ENCODE peak calls at places on chromosomes 5 and 9, in nine cellular contexts. A is CD8-positive, alpha-beta T cell; P is Peyer's patch; Q is H1; C is ovary; G is tibial artery; O is right lobe of liver; R is psoas muscle; B is PC-9. E is an unnamed sample. For H3K36me3 and H3K4me1, the result is how much of the 10 kb centered on the place peaks cover.

GRCh38 chr5:37495210-37495609 is 116.1 kb downstream of the WDR70 start:
- DNase-seq in A (no peak), P (no peak), Q (no peak), C (no peak), G (no peak), O (no peak), R (no peak), B (no peak), E (no peak)

GRCh38 chr9:85040806-85041575 is 371.5 kb downstream of the NTRK2 start:
- DNase-seq in A (no peak), P (no peak), Q (no peak), C (no peak), G (no peak), O (no peak), R (no peak), B (no peak), E (no peak)

GRCh38 chr5:175517824-175518450 is 39.6 kb downstream of the SFXN1 start:
- DNase-seq in A (no peak), P (no peak), Q (no peak), C (no peak), G (no peak), O (no peak), R (no peak), B (no peak), E (no peak)

GRCh38 chr9:127897194-127897692 is 2.2 kb downstream of the ST6GALNAC6 start:
- DNase-seq in A (no peak), P (peak), Q (no peak), C (peak), G (peak), O (peak), R (peak), B (no peak), E (peak)

GRCh38 chr5:55160493-55161209 is 680 bp downstream of the GPX8 start:
- DNase-seq in A (no peak), P (no peak), Q (no peak), C (peak), G (peak), O (no peak), R (peak), B (peak), E (peak)

GRCh38 chr9:34896112-34896511 is 62.0 kb upstream of the PHF24 start:
- DNase-seq in A (no peak), P (no peak), Q (no peak), C (no peak), G (no peak), O (no peak), R (no peak), B (no peak), E (no peak)

GRCh38 chr5:148858106-148858505 is 31.7 kb downstream of the ADRB2 start:
- DNase-seq in A (no peak), P (no peak), Q (no peak), C (no peak), G (no peak), O (no peak), R (no peak), B (no peak), E (no peak)

GRCh38 chr5:170216262-170216864 is 16.4 kb upstream of the C5orf58 start:
- DNase-seq in A (no peak), P (no peak), Q (no peak), C (no peak), G (no peak), O (no peak), R (no peak), B (peak), E (no peak)

GRCh38 chr5:153552886-153553285 is 62.4 kb downstream of the GRIA1 start:
- DNase-seq in A (no peak), P (no peak), Q (no peak), C (no peak), G (no peak), O (no peak), R (no peak), B (no peak), E (no peak)

GRCh38 chr5:71482132-71482531 is 26.7 kb downstream of the BDP1 start:
- DNase-seq in A (no peak), P (no peak), Q (no peak), C (peak), G (no peak), O (no peak), R (no peak), B (peak), E (no peak)

GRCh38 chr5:42397267-42397666 is 26.0 kb upstream of the GHR start:
- DNase-seq in A (no peak), P (no peak), Q (no peak), C (no peak), G (no peak), O (no peak), R (peak), B (no peak), E (no peak)

GRCh38 chr9:112786834-112787520 is 36.4 kb downstream of the SNX30 start:
- DNase-seq in A (no peak), P (no peak), Q (no peak), C (no peak), G (no peak), O (no peak), R (no peak), B (no peak), E (no peak)

GRCh38 chr9:79578891-79579290 is 7.1 kb downstream of the TLE4 start:
- DNase-seq in A (no peak), P (no peak), Q (no peak), C (no peak), G (no peak), O (no peak), R (no peak), B (no peak), E (no peak)

GRCh38 chr5:122170630-122171029 is 41.3 kb downstream of the ZNF474 start:
- DNase-seq in A (no peak), P (no peak), Q (no peak), C (no peak), G (no peak), O (no peak), R (no peak), B (no peak), E (no peak)

GRCh38 chr5:81856948-81857928 is 106.3 kb upstream of the SSBP2 start:
- DNase-seq in A (no peak), P (no peak), Q (no peak), C (peak), G (peak), O (peak), R (peak), B (no peak), E (peak)

GRCh38 chr9:36213387-36213786 is 22.7 kb downstream of the CLTA start:
- DNase-seq in A (no peak), P (no peak), Q (no peak), C (no peak), G (no peak), O (no peak), R (no peak), B (no peak), E (no peak)

GRCh38 chr9:135334953-135335460 is 144.6 kb upstream of the PPP1R26 start:
- DNase-seq in A (no peak), P (no peak), Q (no peak), C (no peak), G (peak), O (no peak), R (peak), B (no peak), E (no peak)

GRCh38 chr9:135962696-135963307 is 1.6 kb upstream of the UBAC1 start:
- DNase-seq in A (no peak), P (no peak), Q (no peak), C (no peak), G (no peak), O (no peak), R (no peak), B (no peak), E (no peak)

GRCh38 chr9:77175152-77175551 is 2.2 kb upstream of the VPS13A start:
- DNase-seq in A (no peak), P (no peak), Q (no peak), C (no peak), G (no peak), O (no peak), R (no peak), B (no peak), E (no peak)

GRCh38 chr9:77176106-77176505 is 1.2 kb upstream of the VPS13A start:
- DNase-seq in A (no peak), P (no peak), Q (no peak), C (no peak), G (no peak), O (no peak), R (no peak), B (no peak), E (no peak)

GRCh38 chr9:77176686-77177142 is 620 bp upstream of the VPS13A start:
- DNase-seq in A (no peak), P (no peak), Q (no peak), C (no peak), G (no peak), O (no peak), R (no peak), B (no peak), E (no peak)

GRCh38 chr9:77166193-77166592 is 11.1 kb upstream of the VPS13A start:
- DNase-seq in A (no peak), P (no peak), Q (no peak), C (no peak), G (no peak), O (no peak), R (no peak), B (no peak), E (no peak)

GRCh38 chr9:77170991-77171699 is 6.2 kb upstream of the VPS13A start:
- DNase-seq in A (no peak), P (no peak), Q (no peak), C (no peak), G (no peak), O (no peak), R (peak), B (no peak), E (no peak)
- H3K36me3 ChIP-seq in A (under half), P (under half), Q (under half), C (under half), G (under half), O (under half), R (under half), B (under half), E (under half)

DNA sequence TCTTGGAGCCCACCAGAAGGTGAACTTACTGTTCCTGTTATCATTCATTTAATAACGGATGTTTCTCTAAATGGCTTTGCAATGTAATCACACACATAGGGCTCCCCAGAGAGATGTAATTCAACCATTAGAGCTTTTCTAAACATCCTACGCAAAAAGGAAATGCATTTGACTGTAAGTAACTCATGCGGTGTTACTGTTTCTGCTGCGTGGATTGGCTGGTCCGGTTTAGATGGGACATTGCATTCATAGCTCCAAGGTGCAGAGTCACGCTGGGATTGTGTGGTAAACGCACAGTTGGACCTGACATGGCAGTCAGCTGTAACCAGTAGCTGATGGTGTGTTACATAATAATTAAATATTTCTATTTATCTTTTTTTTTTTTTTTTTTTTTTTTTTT is 185.5 kb upstream of the OTULINL start:
- DNase-seq in A (no peak), P (no peak), Q (no peak), C (no peak), G (no peak), O (no peak), R (no peak), B (no peak), E (no peak)
- H3K4me1 ChIP-seq in A (under half), P (under half), Q (under half), C (under half), G (under half), O (under half), R (under half), B (under half), E (under half)

DNA sequence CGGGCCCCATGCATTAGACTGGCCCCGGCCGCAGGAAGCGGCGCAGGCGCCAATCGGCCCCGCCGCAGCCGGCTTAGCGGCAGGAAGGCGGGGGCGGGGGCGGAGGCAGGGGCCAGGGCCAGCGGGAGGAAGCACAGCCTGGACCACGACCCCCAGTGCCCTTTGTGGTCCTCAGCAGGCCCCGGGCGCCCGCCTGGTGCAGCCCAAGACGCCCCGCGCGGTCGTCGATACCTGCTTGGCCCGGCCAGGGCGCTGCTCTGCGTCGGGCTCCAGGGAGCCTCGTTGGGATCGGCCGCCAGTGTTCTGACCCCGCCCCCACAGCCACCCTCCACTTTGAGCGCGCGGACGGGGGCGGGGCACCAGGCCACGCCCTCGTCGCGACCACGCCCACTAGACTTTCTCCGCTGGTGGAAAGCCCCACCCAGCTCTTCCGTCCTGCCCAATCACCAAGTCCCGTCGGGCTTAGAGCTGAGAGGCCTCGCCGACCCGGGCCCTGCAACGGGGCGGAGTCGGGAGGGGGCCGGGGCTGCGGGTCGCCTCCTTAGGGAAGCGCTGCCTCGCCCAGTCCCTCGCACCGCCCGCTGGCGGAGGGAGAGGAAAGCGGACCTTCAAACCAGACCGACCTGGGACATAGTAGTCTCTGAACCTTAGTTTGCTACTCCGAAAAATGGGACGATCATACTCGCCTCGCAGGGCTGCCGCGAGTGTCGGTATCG is at the start of gene PDLIM7:
- DNase-seq in A (peak), P (peak), Q (peak), C (peak), G (peak), O (peak), R (peak), B (peak), E (peak)
- TF ChIP-seq CTCF in A (no peak), P (peak), Q (peak), C (no peak), G (no peak), O (peak), R (no peak), B (no peak), E (peak)

GRCh38 chr5:168114444-168115017 is 176.9 kb upstream of the WWC1 start:
- DNase-seq in A (no peak), P (no peak), Q (peak), C (no peak), G (no peak), O (peak), R (no peak), B (peak), E (no peak)
- H3K36me3 ChIP-seq in A (under half), P (under half), Q (under half), C (under half), G (under half), O (under half), R (under half), B (under half), E (under half)

DNA sequence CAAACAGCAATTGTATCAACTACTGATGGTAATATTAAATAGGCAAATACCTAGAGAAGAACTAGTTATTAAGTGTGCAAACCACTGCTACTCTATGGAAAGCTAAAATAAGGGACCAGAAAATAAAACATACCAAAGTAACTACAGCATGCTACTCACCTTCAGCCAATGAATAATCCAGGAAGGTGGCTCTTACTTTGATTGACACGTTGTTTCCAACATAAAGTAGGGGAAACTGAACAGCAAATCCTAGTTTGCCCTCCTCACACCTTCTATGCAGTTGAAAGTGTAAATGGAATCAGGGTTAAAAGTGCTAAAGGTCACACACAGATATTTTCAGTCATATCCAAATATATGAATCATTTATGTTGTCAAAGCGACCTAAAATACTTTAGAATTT is 5.1 kb upstream of the FST start:
- DNase-seq in A (no peak), P (no peak), Q (no peak), C (no peak), G (no peak), O (no peak), R (no peak), B (no peak), E (no peak)
- H3K4me1 ChIP-seq in A (under half), P (under half), Q (under half), C (under half), G (under half), O (under half), R (under half), B (under half), E (under half)

DNA sequence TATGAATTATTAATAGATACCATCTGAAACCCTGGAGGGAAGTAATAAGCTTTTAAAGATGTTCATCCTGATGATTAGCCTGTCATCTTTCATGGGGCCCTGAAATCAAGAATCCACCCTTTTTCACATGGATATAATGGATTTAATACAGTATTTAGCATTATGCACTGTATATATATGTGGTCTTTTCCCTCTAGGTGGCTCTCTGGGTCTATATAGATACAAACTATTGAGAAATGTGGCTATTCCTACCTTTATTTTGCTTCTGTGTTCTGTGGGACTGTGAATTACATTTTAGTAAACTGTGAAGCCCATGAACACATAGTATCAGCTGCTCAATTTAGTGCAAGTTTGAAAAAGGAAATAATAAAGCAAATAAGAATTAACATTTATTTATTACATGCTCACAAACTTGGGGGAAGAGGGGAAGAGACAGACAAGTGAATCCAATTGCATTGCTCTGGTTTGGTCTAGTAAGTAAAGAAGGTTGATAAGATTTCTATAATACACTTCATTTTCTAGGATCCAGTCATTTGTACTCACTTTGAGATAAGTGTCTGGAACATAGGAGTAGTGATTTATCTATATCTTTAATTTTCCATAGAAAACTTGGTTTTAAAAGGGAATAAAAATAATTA is 112.2 kb downstream of the SCAMP1 start:
- DNase-seq in A (no peak), P (no peak), Q (no peak), C (no peak), G (no peak), O (no peak), R (no peak), B (no peak), E (no peak)
- TF ChIP-seq CTCF in A (no peak), P (peak), Q (no peak), C (no peak), G (no peak), O (no peak), R (peak), B (peak), E (no peak)

GRCh38 chr9:124353811-124354274 is 61.4 kb downstream of the PSMB7 start:
- DNase-seq in A (no peak), P (no peak), Q (no peak), C (no peak), G (no peak), O (no peak), R (no peak), B (no peak), E (no peak)
- H3K36me3 ChIP-seq in A (under half), P (under half), Q (under half), C (under half), G (half or more), O (under half), R (under half), B (under half), E (half or more)

GRCh38 chr9:130845901-130846381 is 10.9 kb downstream of the ABL1 start:
- DNase-seq in A (no peak), P (no peak), Q (no peak), C (peak), G (no peak), O (no peak), R (no peak), B (no peak), E (no peak)

GRCh38 chr9:130846487-130847305 is 11.6 kb downstream of the ABL1 start:
- DNase-seq in A (no peak), P (no peak), Q (no peak), C (peak), G (peak), O (peak), R (peak), B (no peak), E (no peak)

GRCh38 chr9:130849356-130849755 is 14.3 kb downstream of the ABL1 start:
- DNase-seq in A (no peak), P (no peak), Q (no peak), C (no peak), G (no peak), O (no peak), R (no peak), B (no peak), E (peak)

GRCh38 chr9:130845254-130845653 is 10.2 kb downstream of the ABL1 start:
- DNase-seq in A (no peak), P (no peak), Q (no peak), C (no peak), G (no peak), O (no peak), R (no peak), B (no peak), E (peak)

DNA sequence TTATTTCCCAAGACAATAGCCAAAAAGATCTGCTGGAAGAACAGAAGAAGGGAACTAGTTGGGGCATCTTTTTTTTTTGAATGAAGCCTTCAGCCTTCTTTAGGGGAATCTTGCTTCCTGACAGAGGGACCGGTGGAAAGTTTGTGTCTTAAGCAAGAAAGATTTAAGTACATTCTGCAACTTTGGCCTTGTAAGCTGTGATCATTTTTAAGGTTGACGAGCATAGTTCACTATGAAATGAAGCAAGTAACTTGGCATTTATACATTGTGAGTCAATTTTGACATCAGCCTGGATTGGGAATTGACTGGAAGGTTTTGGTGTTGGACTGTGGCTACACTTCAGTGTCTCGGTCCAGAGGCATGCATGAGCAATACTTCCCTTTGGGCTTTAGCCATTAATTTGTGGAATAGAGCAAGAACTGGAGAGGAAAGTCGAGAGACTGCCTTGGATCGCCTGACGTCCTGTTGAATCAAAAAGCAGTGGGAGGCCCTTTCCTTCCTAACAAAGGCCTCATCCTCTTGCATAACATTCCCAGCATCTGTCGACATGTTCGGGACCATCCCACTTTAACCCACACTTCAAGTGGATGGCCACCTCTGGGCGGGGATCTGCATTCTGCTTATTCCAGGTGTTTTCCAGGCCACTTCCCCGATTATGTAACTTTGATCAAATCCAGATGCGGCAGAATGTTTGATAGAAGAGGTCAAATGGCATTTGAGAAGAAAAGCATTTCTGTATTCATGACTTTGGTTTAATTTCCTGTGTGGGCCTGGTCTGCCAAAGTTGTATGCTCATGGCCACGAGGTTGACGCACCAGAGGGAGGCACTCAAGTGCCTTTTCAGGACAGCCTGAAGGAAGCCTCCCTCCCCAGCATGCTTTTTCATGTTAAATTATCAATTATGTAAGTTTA is 12.5 kb downstream of the ABL1 start:
- DNase-seq in A (no peak), P (no peak), Q (no peak), C (peak), G (peak), O (peak), R (peak), B (no peak), E (peak)
- H3K4me1 ChIP-seq in A (under half), P (under half), Q (under half), C (under half), G (half or more), O (under half), R (half or more), B (under half), E (under half)